ENCODE peak calls at places on chromosomes 4 and X, in seven cellular contexts. V is fibroblast of mammary gland, Z is cardiac fibroblast, T is fibroblast of villous mesenchyme, J is choroid plexus epithelial cell, Q is K562, R is AG09309. X is an unnamed sample.

GRCh38 chrX:133674726-133675470 is 259.6 kb upstream of the GPC4 start:
- DNase-seq in V (no peak), Z (no peak), T (no peak), J (no peak), Q (no peak), R (no peak), X (peak)

GRCh38 chrX:136768469-136769084 is 12.2 kb downstream of the ARHGEF6 start:
- DNase-seq in V (peak), Z (peak), T (peak), J (peak), Q (peak), R (peak), X (peak)

GRCh38 chr4:3563403-3563802 is 31.2 kb upstream of the LRPAP1 start:
- DNase-seq in V (no peak), Z (no peak), T (no peak), J (no peak), Q (no peak), R (no peak), X (no peak)

GRCh38 chrX:51420610-51421009 is 75.8 kb downstream of the NUDT11 start:
- DNase-seq in V (peak), Z (peak), T (peak), J (peak), Q (peak), R (peak), X (peak)

GRCh38 chr4:100421356-100421978 is 96.4 kb downstream of the EMCN start:
- DNase-seq in V (peak), Z (peak), T (peak), J (peak), Q (no peak), R (no peak), X (peak)

GRCh38 chr4:175424111-175424510 is 388.0 kb downstream of the GPM6A start:
- DNase-seq in V (no peak), Z (peak), T (no peak), J (no peak), Q (no peak), R (no peak), X (no peak)

GRCh38 chr4:7591409-7592063 is 156.8 kb upstream of the PSAPL1 start:
- DNase-seq in V (no peak), Z (no peak), T (no peak), J (no peak), Q (no peak), R (no peak), X (no peak)

GRCh38 chr4:40587826-40588225 is 41.8 kb downstream of the RBM47 start:
- DNase-seq in V (peak), Z (peak), T (peak), J (peak), Q (no peak), R (peak), X (peak)

GRCh38 chr4:83284161-83285021 is at the start of gene COQ2:
- DNase-seq in V (peak), Z (peak), T (peak), J (peak), Q (peak), R (peak), X (peak)

GRCh38 chrX:34658316-34658715 is 1.2 kb upstream of the TMEM47 start:
- DNase-seq in V (peak), Z (peak), T (no peak), J (peak), Q (no peak), R (no peak), X (no peak)

GRCh38 chr4:173025131-173025530 is 143.5 kb upstream of the GALNT7 start:
- DNase-seq in V (peak), Z (peak), T (peak), J (peak), Q (peak), R (peak), X (peak)

GRCh38 chr4:125315571-125316390 is 1.0 kb downstream of the FAT4 start:
- DNase-seq in V (peak), Z (peak), T (peak), J (peak), Q (no peak), R (no peak), X (peak)

GRCh38 chrX:119646515-119646914 is 40.3 kb upstream of the NKRF start:
- DNase-seq in V (no peak), Z (no peak), T (no peak), J (no peak), Q (no peak), R (no peak), X (no peak)

GRCh38 chrX:63404332-63404731 is 53.2 kb upstream of the SPIN4 start:
- DNase-seq in V (no peak), Z (no peak), T (no peak), J (no peak), Q (no peak), R (no peak), X (peak)

GRCh38 chr4:115110191-115111166 is 2.9 kb downstream of the NDST4 start:
- DNase-seq in V (no peak), Z (no peak), T (no peak), J (peak), Q (no peak), R (no peak), X (no peak)

GRCh38 chrX:103367502-103367901 is 8.8 kb upstream of the BEX3 start:
- DNase-seq in V (no peak), Z (no peak), T (peak), J (peak), Q (no peak), R (no peak), X (peak)

GRCh38 chr4:100935090-100935489 is 412.2 kb downstream of the PPP3CA start:
- DNase-seq in V (peak), Z (peak), T (no peak), J (peak), Q (no peak), R (no peak), X (peak)

GRCh38 chrX:22389544-22390243 is 117.0 kb downstream of the CBLL2 start:
- DNase-seq in V (peak), Z (peak), T (peak), J (peak), Q (no peak), R (no peak), X (peak)

GRCh38 chr4:89254847-89255246 is 52.8 kb downstream of the GPRIN3 start:
- DNase-seq in V (peak), Z (peak), T (peak), J (peak), Q (peak), R (no peak), X (peak)

GRCh38 chr4:110988741-110989140 is 365.9 kb upstream of the PITX2 start:
- DNase-seq in V (no peak), Z (no peak), T (no peak), J (no peak), Q (no peak), R (no peak), X (no peak)

GRCh38 chrX:21961142-21961541 is 20.6 kb downstream of the SMS start:
- DNase-seq in V (no peak), Z (no peak), T (no peak), J (no peak), Q (peak), R (no peak), X (no peak)

GRCh38 chrX:54358424-54359211 is 772 bp upstream of the WNK3 start:
- DNase-seq in V (peak), Z (peak), T (peak), J (peak), Q (no peak), R (no peak), X (peak)

GRCh38 chr4:73576366-73576765 is 43.9 kb downstream of the RASSF6 start:
- DNase-seq in V (peak), Z (peak), T (peak), J (peak), Q (no peak), R (no peak), X (peak)

GRCh38 chrX:138886769-138887168 is 175.3 kb upstream of the FGF13 start:
- DNase-seq in V (peak), Z (peak), T (peak), J (no peak), Q (no peak), R (no peak), X (peak)

GRCh38 chr4:41360214-41360910 is 103.6 kb downstream of the UCHL1 start:
- DNase-seq in V (peak), Z (peak), T (peak), J (peak), Q (peak), R (no peak), X (peak)

GRCh38 chr4:7598939-7599790 is 164.4 kb upstream of the PSAPL1 start:
- DNase-seq in V (no peak), Z (no peak), T (no peak), J (no peak), Q (no peak), R (no peak), X (no peak)

GRCh38 chr4:184843984-184844554 is 18.3 kb upstream of the ACSL1 start:
- DNase-seq in V (no peak), Z (no peak), T (no peak), J (no peak), Q (peak), R (no peak), X (no peak)

GRCh38 chrX:42678133-42678532 is 99.8 kb downstream of the PPP1R2C start:
- DNase-seq in V (peak), Z (peak), T (peak), J (peak), Q (no peak), R (no peak), X (peak)

GRCh38 chr4:74793757-74794340 is 474 bp downstream of the BTC start:
- DNase-seq in V (peak), Z (peak), T (no peak), J (peak), Q (no peak), R (no peak), X (peak)

GRCh38 chrX:119692241-119693031 is 532 bp downstream of the SEPTIN6 start:
- DNase-seq in V (peak), Z (peak), T (peak), J (peak), Q (peak), R (no peak), X (peak)

GRCh38 chr4:83258463-83258862 is 26.1 kb downstream of the COQ2 start:
- DNase-seq in V (peak), Z (no peak), T (no peak), J (no peak), Q (no peak), R (no peak), X (no peak)

GRCh38 chrX:19804168-19804567 is 83.2 kb downstream of the SH3KBP1 start:
- DNase-seq in V (no peak), Z (no peak), T (no peak), J (no peak), Q (no peak), R (no peak), X (no peak)

GRCh38 chr4:30295652-30296051 is 424.5 kb upstream of the PCDH7 start:
- DNase-seq in V (no peak), Z (no peak), T (no peak), J (no peak), Q (no peak), R (no peak), X (no peak)

GRCh38 chr4:88242144-88242543 is 42.2 kb downstream of the PPM1K start:
- DNase-seq in V (peak), Z (no peak), T (no peak), J (no peak), Q (no peak), R (no peak), X (peak)

DNA sequence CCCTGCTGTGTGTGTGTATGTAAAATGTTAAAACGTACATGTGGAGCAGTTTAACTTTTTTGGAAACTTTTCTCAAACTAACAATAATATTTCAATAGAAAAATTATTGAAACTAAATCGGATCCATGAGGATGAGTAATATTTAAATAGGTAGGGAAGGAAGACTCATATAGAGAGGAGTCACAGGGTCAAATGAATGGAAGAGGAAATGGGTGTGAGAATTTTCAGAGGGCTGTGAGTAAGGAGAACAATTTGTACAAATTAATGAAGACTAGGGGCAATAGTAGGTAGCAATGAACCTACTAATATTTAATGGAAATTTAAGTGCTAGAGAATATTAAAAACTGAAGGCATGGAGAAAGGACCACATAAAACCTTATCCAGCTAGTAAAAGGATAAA is 290.7 kb upstream of the PCDH18 start:
- DNase-seq in V (no peak), Z (peak), T (no peak), J (no peak), Q (no peak), R (no peak), X (peak)
- H3K4me3 ChIP-seq in V (no peak), Z (no peak), T (no peak), J (no peak), Q (no peak), R (no peak), X (no peak)

DNA sequence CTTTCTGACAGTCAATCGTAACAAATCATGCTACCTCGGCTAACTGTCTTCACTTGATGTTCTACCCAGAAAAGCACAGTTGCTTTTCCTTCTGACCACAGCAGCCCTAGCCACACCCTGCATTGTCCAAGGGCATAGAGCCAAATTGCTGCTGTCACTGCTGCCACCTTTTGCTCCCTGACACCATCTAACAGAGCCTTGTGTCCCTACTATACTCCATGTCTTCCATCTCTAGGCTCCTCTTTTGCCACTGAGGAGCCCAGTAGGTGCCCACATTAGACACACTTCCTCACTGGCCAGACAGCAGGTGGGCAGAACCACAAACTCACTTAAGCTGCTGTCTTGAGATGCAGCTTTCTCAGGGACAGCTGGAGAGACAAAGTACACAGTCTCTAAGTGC is 91.4 kb downstream of the ANXA3 start:
- DNase-seq in V (no peak), Z (no peak), T (no peak), J (no peak), Q (peak), R (no peak), X (no peak)
- TF ChIP-seq CTCF in V (no peak), Z (no peak), T (no peak), J (no peak), Q (no peak), R (no peak), X (no peak)

DNA sequence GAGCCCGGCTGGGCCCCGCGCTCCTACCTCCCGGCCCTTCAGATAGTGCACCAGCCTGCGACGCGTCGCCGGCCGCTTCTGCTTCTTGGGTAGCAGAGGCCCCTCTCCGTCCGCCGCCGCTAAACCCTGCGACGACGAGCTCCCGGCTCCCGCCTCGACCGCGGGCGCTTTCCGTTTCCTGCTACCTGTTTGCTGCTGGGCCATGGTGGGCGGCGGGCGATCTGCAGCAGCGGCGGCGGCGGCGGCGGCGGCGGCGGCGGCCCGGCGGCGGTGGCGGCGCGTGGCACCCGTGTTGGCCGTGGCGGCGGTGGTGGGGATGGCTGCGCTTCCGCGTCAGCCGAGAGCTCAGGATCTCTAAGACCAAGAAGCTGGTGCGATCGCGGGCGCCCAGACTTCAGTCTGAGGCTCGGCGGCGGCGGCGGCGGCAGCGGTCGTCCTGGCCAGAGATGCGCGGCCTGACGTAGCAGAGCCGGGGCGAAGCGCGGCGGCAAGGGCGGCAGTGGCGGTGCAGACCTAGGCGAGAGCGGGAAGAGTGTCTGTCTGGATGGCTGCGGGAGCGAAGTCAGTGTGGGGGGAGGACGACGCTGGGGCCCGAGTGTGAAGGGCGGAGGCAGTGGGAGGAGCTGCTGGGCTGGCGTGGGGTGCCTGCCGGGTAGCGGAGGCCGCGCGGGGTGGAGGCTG is at the start of gene DCAF12L2:
- DNase-seq in V (no peak), Z (no peak), T (no peak), J (no peak), Q (no peak), R (no peak), X (peak)
- H3K4me3 ChIP-seq in V (no peak), Z (peak), T (no peak), J (no peak), Q (no peak), R (no peak), X (no peak)

DNA sequence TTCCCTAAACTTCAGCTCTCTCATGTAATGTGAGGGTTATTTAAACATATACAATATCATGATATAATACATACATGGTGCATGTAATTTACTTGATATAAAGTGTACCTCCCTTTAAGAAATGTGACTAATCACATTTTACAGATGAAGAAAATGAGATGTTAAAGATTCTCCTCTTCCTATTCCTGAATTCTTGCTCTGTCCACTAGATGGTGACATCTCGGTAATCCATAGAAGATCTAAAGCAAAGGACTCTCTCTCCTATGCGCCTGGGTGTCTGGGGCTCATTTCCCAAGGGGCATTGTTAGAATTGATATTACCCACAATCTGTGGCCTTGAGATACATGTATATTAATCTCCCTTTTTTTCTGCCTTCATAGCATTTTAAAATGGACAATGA is 804.9 kb downstream of the RAB28 start:
- DNase-seq in V (peak), Z (peak), T (no peak), J (no peak), Q (no peak), R (no peak), X (peak)
- TF ChIP-seq CTCF in V (peak), Z (peak), T (no peak), J (no peak), Q (no peak), R (no peak), X (no peak)

DNA sequence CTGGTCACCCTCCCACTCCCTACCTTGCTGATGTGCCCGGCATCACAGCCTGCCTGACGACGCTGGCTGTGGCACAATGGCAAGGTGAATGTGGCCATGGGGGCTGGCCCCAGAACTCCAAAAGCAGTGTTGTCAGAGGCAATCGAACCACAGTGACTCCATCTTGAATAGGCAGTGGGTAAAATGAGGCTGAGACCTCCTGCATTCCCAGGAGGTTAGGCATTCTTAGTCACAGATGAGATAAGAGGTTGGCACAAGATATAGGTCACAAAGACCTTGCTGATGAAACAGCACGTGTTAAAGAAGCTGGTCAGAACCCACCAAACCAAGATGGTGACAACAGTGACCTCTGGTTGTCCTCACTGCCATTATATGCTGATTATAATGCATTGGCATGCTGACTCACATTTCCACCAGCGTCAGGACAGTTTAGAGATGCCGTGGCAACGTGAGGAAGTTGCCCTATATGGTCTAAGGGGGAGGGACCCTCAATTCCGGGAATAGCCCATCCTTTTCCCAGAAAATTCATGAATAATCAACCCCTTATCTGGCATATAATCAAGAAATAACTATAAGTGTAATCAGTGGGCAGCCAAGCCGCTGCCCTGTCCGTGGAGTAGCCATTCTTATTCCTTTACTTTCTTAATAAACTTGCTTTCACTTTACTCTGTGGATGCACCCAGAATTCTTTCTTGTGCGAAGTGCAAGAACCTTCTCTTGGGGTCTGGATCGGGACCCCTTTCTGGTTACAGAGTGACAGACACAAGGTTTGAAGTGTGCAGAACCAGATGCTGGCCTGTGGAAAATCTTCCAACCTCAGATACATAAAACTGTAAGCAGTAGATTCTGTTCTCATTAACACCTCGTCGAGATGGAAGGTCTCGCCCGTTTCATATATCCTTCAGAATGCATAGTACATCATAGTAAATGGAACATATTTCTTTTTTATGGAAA is 26.8 kb upstream of the CLDN24 start:
- DNase-seq in V (peak), Z (peak), T (peak), J (peak), Q (peak), R (peak), X (peak)
- H3K4me3 ChIP-seq in V (no peak), Z (no peak), T (no peak), J (no peak), Q (no peak), R (peak), X (no peak)

DNA sequence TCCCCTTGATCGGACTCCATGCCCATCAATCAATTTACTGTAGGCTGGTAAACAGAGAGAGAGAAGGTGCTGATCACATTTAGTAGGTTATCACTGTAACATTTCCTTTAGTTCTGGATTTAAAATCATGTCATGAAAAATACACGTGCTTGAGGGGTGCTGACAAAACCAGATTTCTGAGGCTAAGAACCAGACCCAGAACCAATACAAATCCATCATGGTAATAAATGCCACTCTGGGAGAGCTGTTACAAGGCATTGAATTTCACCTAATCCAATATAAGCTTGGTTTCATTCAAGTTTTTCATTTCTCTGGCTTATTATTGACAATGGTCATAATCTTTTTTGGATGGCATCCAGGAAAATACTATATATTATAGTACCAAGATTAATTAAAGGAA is 54.5 kb downstream of the FBXO8 start:
- DNase-seq in V (no peak), Z (no peak), T (no peak), J (no peak), Q (no peak), R (no peak), X (no peak)
- TF ChIP-seq CTCF in V (no peak), Z (no peak), T (no peak), J (no peak), Q (no peak), R (no peak), X (no peak)

GRCh38 chr4:140092094-140092820 is 61.7 kb downstream of the MAML3 start:
- DNase-seq in V (no peak), Z (peak), T (no peak), J (no peak), Q (no peak), R (no peak), X (peak)
- H3K4me3 ChIP-seq in V (peak), Z (peak), T (peak), J (peak), Q (no peak), R (peak), X (peak)

X was measured in epithelial cell of esophagus.